ENCODE peak calls at places on chromosome 20, in seven cellular contexts. N is stimulated activated CD4-positive, alpha-beta T cell treated with anti-CD3 and anti-CD28 coated beads, TNF-alpha, amount 100 ng/mL, for 4 hours; M is HS-27A; D is HEK293T; I is frontal cortex; O is ovary; X is HTR-8/SVneo. P is an unnamed sample.

GRCh38 chr20:59082077-59082740 is 39.6 kb upstream of the PRELID3B start:
- DNase-seq in N (no peak), M (peak; percentile 72), D (peak; percentile 21), I (no peak), O (no peak), X (peak; percentile 67), P (no peak)

GRCh38 chr20:32507998-32508774 is 76.9 kb downstream of the NOL4L start:
- DNase-seq in N (no peak), M (no peak), D (no peak), I (no peak), O (no peak), X (no peak), P (no peak)

GRCh38 chr20:37564388-37565133 is 36.9 kb upstream of the BLCAP start:
- DNase-seq in N (peak; percentile 18), M (no peak), D (peak; percentile 85), I (peak; percentile 76), O (no peak), X (peak; percentile 83), P (peak; percentile 26)

GRCh38 chr20:24503352-24503931 is 34.0 kb downstream of the SYNDIG1 start:
- DNase-seq in N (no peak), M (no peak), D (no peak), I (no peak), O (no peak), X (no peak), P (no peak)

GRCh38 chr20:61308171-61308795 is 56.2 kb downstream of the CDH4 start:
- DNase-seq in N (no peak), M (no peak), D (no peak), I (no peak), O (no peak), X (no peak), P (no peak)

GRCh38 chr20:23190557-23190956 is 104.4 kb upstream of the CD93 start:
- DNase-seq in N (no peak), M (no peak), D (no peak), I (no peak), O (no peak), X (no peak), P (no peak)

GRCh38 chr20:5188736-5189135 is 61.9 kb downstream of the CDS2 start:
- DNase-seq in N (no peak), M (no peak), D (no peak), I (no peak), O (no peak), X (no peak), P (no peak)

GRCh38 chr20:59443558-59443957 is 143.1 kb downstream of the EDN3 start:
- DNase-seq in N (no peak), M (no peak), D (no peak), I (no peak), O (no peak), X (no peak), P (no peak)

GRCh38 chr20:41348430-41349172 is 8.0 kb downstream of the LPIN3 start:
- DNase-seq in N (no peak), M (no peak), D (no peak), I (no peak), O (no peak), X (no peak), P (no peak)

GRCh38 chr20:47314647-47315338 is 41.7 kb downstream of the ZMYND8 start:
- DNase-seq in N (no peak), M (no peak), D (no peak), I (no peak), O (no peak), X (no peak), P (no peak)

GRCh38 chr20:20367681-20368413 is at the start of gene INSM1:
- DNase-seq in N (no peak), M (no peak), D (peak; percentile 60), I (peak; percentile 64), O (no peak), X (no peak), P (no peak)

GRCh38 chr20:34798871-34799270 is 26.6 kb downstream of the NCOA6 start:
- DNase-seq in N (no peak), M (no peak), D (no peak), I (no peak), O (no peak), X (no peak), P (no peak)

GRCh38 chr20:58040447-58041290 is 187.8 kb downstream of the ANKRD60 start:
- DNase-seq in N (no peak), M (no peak), D (no peak), I (no peak), O (no peak), X (no peak), P (no peak)

GRCh38 chr20:62177307-62177706 is 5.5 kb upstream of the MTG2 start:
- DNase-seq in N (no peak), M (no peak), D (no peak), I (no peak), O (no peak), X (no peak), P (no peak)

GRCh38 chr20:60298647-60299046 is 340.4 kb downstream of the CDH26 start:
- DNase-seq in N (no peak), M (no peak), D (no peak), I (no peak), O (no peak), X (no peak), P (no peak)

GRCh38 chr20:37846573-37846972 is 56.4 kb upstream of the VSTM2L start:
- DNase-seq in N (no peak), M (no peak), D (no peak), I (no peak), O (no peak), X (no peak), P (no peak)

GRCh38 chr20:40672095-40672494 is 16.9 kb downstream of the MAFB start:
- DNase-seq in N (no peak), M (no peak), D (no peak), I (no peak), O (no peak), X (no peak), P (no peak)

GRCh38 chr20:16479666-16480065 is 93.6 kb downstream of the KIF16B start:
- DNase-seq in N (no peak), M (no peak), D (no peak), I (no peak), O (no peak), X (no peak), P (no peak)

GRCh38 chr20:7744411-7744810 is 195.8 kb downstream of the HAO1 start:
- DNase-seq in N (no peak), M (peak; percentile 91), D (no peak), I (no peak), O (no peak), X (no peak), P (no peak)

GRCh38 chr20:15760217-15760567 is 813.1 kb downstream of the KIF16B start:
- DNase-seq in N (no peak), M (no peak), D (no peak), I (no peak), O (no peak), X (no peak), P (no peak)

P was measured in T-helper 9 cell.